ENCODE peak calls at places on chromosome 4, in six cellular contexts. S, N, G, K, E and P are unnamed samples.

GRCh38 chr4:41933997-41934812 is 1.0 kb upstream of the TMEM33 start:
- DNase-seq in S (no peak), N (no peak), G (no peak), K (no peak), E (no peak), P (no peak)

GRCh38 chr4:152408514-152409327 is 127.2 kb downstream of the FBXW7 start:
- DNase-seq in S (no peak), N (peak; percentile 35), G (no peak), K (no peak), E (peak; percentile 15), P (no peak)

GRCh38 chr4:3420956-3421355 is 20.8 kb upstream of the HGFAC start:
- DNase-seq in S (no peak), N (no peak), G (no peak), K (no peak), E (no peak), P (no peak)

GRCh38 chr4:15416357-15417327 is 11.2 kb upstream of the C1QTNF7 start:
- DNase-seq in S (no peak), N (no peak), G (no peak), K (no peak), E (no peak), P (no peak)

GRCh38 chr4:12926189-12927066 is 557.7 kb downstream of the RAB28 start:
- DNase-seq in S (no peak), N (no peak), G (no peak), K (no peak), E (no peak), P (no peak)

GRCh38 chr4:16665942-16666586 is 232.4 kb downstream of the LDB2 start:
- DNase-seq in S (no peak), N (no peak), G (no peak), K (no peak), E (no peak), P (no peak)

GRCh38 chr4:77007358-77008230 is 58.0 kb downstream of the SEPTIN11 start:
- DNase-seq in S (no peak), N (no peak), G (no peak), K (no peak), E (peak; percentile 13), P (no peak)

GRCh38 chr4:173121044-173121685 is 47.4 kb upstream of the GALNT7 start:
- DNase-seq in S (no peak), N (no peak), G (no peak), K (no peak), E (no peak), P (peak; percentile 71)

GRCh38 chr4:141645611-141646340 is 9.4 kb downstream of the IL15 start:
- DNase-seq in S (no peak), N (no peak), G (no peak), K (no peak), E (no peak), P (no peak)

GRCh38 chr4:172202480-172203076 is 389.4 kb downstream of the GALNTL6 start:
- DNase-seq in S (no peak), N (no peak), G (no peak), K (no peak), E (peak; percentile 42), P (no peak)

GRCh38 chr4:84879651-84880200 is 86.8 kb downstream of the WDFY3 start:
- DNase-seq in S (no peak), N (no peak), G (no peak), K (no peak), E (no peak), P (no peak)

GRCh38 chr4:140800686-140801085 is 44.5 kb upstream of the TBC1D9 start:
- DNase-seq in S (no peak), N (no peak), G (no peak), K (no peak), E (no peak), P (no peak)

GRCh38 chr4:8838911-8839431 is 32.7 kb downstream of the HMX1 start:
- DNase-seq in S (peak; percentile 4), N (no peak), G (no peak), K (peak; percentile 38), E (no peak), P (peak; percentile 20)

GRCh38 chr4:84719115-84719514 is 136.2 kb downstream of the CDS1 start:
- DNase-seq in S (no peak), N (no peak), G (no peak), K (no peak), E (no peak), P (no peak)

GRCh38 chr4:149896428-149896827 is 80.8 kb upstream of the IQCM start:
- DNase-seq in S (no peak), N (no peak), G (no peak), K (no peak), E (peak; percentile 43), P (no peak)